ENCODE peak calls at places on chromosomes 16 and 17, in nine cellular contexts. X, U, G, N, J, V, Q, H and S are unnamed samples.

GRCh38 chr17:45441536-45442310 is 9.1 kb upstream of the ARHGAP27 start:
- DNase-seq in U (no peak), G (no peak), H (no peak), X (no peak), V (peak), N (no peak), J (no peak), Q (no peak), S (no peak)

GRCh38 chr16:80300456-80300855 is 240.3 kb upstream of the DYNLRB2 start:
- DNase-seq in N (no peak), H (no peak), X (no peak), Q (no peak), J (no peak), G (no peak), V (no peak), U (no peak), S (no peak)

GRCh38 chr17:72611172-72611571 is 481.3 kb downstream of the SLC39A11 start:
- DNase-seq in J (no peak), Q (no peak), U (no peak), V (no peak), H (no peak), X (no peak), G (no peak), N (no peak), S (no peak)

GRCh38 chr16:4465977-4466779 is 8.2 kb downstream of the NMRAL1 start:
- DNase-seq in V (no peak), U (peak), Q (peak), X (peak), G (no peak), J (no peak), N (no peak), H (no peak), S (no peak)

GRCh38 chr16:80116711-80117110 is 424.1 kb upstream of the DYNLRB2 start:
- DNase-seq in G (no peak), V (no peak), J (no peak), U (no peak), X (no peak), N (no peak), Q (no peak), H (no peak), S (no peak)

GRCh38 chr17:55709984-55710383 is 12.7 kb downstream of the TMEM100 start:
- DNase-seq in H (no peak), U (no peak), X (no peak), Q (no peak), N (no peak), G (peak), J (no peak), V (no peak), S (no peak)

GRCh38 chr17:30476726-30477082 is 504 bp upstream of the GOSR1 start:
- DNase-seq in H (no peak), U (no peak), X (no peak), G (no peak), N (no peak), J (no peak), Q (no peak), V (peak), S (no peak)

GRCh38 chr16:85913688-85914422 is 14.9 kb downstream of the IRF8 start:
- DNase-seq in N (no peak), Q (no peak), U (no peak), V (no peak), H (no peak), J (no peak), G (no peak), X (no peak), S (no peak)

GRCh38 chr16:56356276-56357241 is 68.8 kb downstream of the AMFR start:
- DNase-seq in H (no peak), V (peak), N (peak), U (peak), X (peak), Q (peak), G (peak), J (peak), S (peak)

GRCh38 chr17:78800132-78800931 is 18.3 kb upstream of the CYTH1 start:
- DNase-seq in H (no peak), J (no peak), V (no peak), U (no peak), N (no peak), X (peak), Q (no peak), G (no peak), S (no peak)

GRCh38 chr17:63035271-63035670 is 69.2 kb downstream of the TANC2 start:
- DNase-seq in N (no peak), U (no peak), Q (peak), H (no peak), V (no peak), X (no peak), J (no peak), G (no peak), S (no peak)

GRCh38 chr16:48497932-48498760 is 111.8 kb downstream of the N4BP1 start:
- DNase-seq in X (no peak), J (no peak), G (no peak), H (no peak), Q (no peak), N (no peak), U (peak), V (no peak), S (no peak)

GRCh38 chr17:67221062-67221998 is 23.7 kb downstream of the HELZ start:
- DNase-seq in G (no peak), X (no peak), J (no peak), H (no peak), Q (peak), V (peak), N (peak), U (no peak), S (peak)